ENCODE peak calls at places on chromosomes 7 and 10, in six cellular contexts. X is GM23248, W is K562, H is astrocyte, I is transverse colon, J is A549. V is an unnamed sample. For H3K4me1, the result is how much of the 10 kb centered on the place peaks cover.

GRCh38 chr7:107878636-107879035 is 12.3 kb upstream of the DLD start:
- DNase-seq in X (no peak), W (no peak), H (no peak), I (no peak), J (no peak), V (no peak)

GRCh38 chr10:28367865-28368541 is 65.1 kb upstream of the MPP7 start:
- DNase-seq in X (no peak), W (no peak), H (no peak), I (peak), J (no peak), V (no peak)

GRCh38 chr7:120110169-120110568 is 162.8 kb upstream of the KCND2 start:
- DNase-seq in X (no peak), W (no peak), H (no peak), I (no peak), J (no peak), V (no peak)

GRCh38 chr10:133261726-133262325 is 14.8 kb downstream of the ADAM8 start:
- DNase-seq in X (peak), W (peak), H (peak), I (peak), J (peak), V (peak)

GRCh38 chr7:105323366-105323765 is 65.4 kb downstream of the SRPK2 start:
- DNase-seq in X (no peak), W (no peak), H (no peak), I (no peak), J (no peak), V (no peak)

GRCh38 chr10:92695679-92696605 is 6.2 kb downstream of the HHEX start:
- DNase-seq in X (peak), W (peak), H (peak), I (no peak), J (peak), V (peak)

GRCh38 chr7:115888981-115889668 is 141.4 kb downstream of the TFEC start:
- DNase-seq in X (no peak), W (no peak), H (no peak), I (no peak), J (no peak), V (no peak)

GRCh38 chr7:154853063-154853726 is 149.7 kb downstream of the PAXIP1 start:
- DNase-seq in X (no peak), W (no peak), H (no peak), I (peak), J (no peak), V (no peak)

GRCh38 chr10:122391875-122392274 is 17.4 kb downstream of the PLEKHA1 start:
- DNase-seq in X (no peak), W (no peak), H (no peak), I (no peak), J (no peak), V (no peak)

GRCh38 chr7:149224352-149224751 is 15.1 kb upstream of the ZNF212 start:
- DNase-seq in X (no peak), W (no peak), H (no peak), I (no peak), J (no peak), V (no peak)

GRCh38 chr7:35792472-35793224 is 8.2 kb upstream of the SEPTIN7 start:
- DNase-seq in X (no peak), W (no peak), H (no peak), I (no peak), J (no peak), V (no peak)

GRCh38 chr10:75181073-75181472 is 29.5 kb upstream of the VDAC2 start:
- DNase-seq in X (peak), W (no peak), H (no peak), I (no peak), J (no peak), V (no peak)
- H3K4me1 ChIP-seq in X (under half), W (under half), H (under half), I (under half), J (under half), V (under half)

DNA sequence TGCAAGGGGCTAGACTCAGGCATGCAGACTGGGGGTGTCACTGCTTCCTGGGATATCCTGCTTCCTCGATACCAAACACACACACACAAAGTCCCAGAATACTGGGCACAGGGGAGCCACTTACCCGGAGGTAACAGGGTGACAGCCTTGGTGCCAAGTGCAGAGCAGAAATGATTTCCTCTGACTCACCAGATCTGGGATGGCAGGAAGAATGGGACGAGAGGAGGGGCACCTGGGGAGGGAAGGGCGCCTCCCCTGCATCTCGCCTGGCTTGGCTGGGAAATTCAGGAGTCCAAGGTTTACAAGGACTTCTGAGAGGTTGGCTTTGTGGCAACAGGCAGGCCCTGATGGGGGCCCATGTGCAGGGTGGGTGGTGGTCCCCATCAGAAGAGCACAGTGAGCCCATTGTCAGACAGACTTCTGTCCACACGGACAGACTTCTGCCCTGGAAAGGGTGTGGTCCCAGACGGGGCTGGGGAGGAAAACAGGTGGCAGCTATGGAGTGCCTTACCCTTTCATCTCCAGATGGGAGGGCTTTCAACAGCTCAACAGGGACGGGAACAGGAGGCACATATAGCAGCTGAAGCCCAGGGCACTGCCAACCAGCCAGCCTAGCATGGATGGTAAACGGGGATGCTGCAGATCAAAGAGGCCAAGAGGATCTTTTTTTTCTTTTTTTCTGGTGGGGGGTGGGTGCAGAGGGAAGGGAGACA is 9.7 kb upstream of the CCL24 start:
- DNase-seq in X (no peak), W (no peak), H (no peak), I (peak), J (no peak), V (no peak)
- H3K4me1 ChIP-seq in X (under half), W (under half), H (under half), I (under half), J (under half), V (under half)

DNA sequence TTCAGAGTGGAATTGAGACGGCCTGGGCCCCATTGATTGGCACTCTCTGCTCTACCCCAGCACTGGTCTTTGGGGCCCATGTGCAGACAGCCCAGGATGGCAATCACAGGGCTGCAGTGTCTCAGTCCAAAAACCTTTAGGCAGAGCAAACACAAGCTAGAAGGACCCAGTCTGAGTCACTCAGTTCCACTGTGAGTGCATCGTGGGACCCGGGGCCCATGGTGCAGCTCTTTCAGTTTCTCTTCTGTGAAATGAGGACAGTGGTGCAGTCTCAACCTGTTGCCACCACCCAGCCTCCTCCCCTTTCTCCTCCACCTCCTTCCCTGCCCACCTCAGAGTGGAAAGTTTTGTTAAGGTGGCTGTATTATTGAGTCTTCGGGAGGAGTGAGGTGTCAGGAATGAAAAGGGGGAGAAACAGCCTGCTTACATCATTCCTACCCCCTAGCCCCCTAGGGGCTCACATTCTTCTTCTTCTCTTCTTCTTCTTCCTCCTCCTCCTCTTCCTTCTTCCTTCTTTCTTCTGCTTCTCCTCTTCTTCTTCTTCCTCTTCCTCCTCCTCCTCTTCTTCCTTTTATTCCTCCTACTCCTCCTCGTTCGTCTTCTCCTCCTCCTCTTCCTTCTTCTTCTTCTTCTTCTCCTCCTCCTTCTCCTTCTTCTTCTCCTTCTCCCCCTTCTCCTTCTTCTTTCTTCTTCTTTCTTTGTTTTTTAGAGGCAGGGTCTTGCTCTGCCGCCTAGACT is 19.5 kb upstream of the CARD11 start:
- DNase-seq in X (no peak), W (no peak), H (no peak), I (peak), J (no peak), V (no peak)
- H3K4me1 ChIP-seq in X (under half), W (under half), H (under half), I (under half), J (under half), V (under half)

DNA sequence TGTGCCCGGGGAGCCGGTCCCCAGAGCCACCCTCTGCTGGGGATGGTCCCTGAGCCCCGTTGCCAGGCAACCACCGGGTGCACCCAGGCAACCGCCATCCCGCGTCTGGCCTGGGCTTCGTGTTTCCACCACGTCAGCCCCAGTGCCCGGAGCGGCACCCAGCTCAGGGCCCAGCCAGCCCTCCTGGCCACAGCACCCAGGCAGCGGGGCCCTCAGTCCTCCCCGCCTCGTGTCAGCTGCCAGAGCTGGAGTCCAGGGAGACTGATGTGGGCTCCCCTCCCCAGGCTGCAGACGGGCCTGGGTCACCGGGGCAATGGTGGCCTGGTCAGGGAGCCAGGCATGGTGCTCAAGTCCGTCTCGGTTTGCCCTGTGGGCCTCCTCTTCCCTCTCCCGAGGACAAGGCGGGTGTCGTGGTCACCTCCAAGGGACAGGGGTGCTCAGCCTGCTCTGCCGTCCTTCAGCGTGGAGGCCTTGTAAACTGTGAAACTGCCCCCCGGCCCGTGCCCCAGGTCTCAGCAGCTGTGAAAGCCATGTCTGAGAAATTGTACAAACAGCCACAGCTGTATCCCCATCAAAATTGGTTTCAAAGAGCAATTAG is 72.5 kb downstream of the MICALL2 start:
- DNase-seq in X (no peak), W (no peak), H (no peak), I (no peak), J (no peak), V (no peak)
- H3K4me1 ChIP-seq in X (under half), W (under half), H (under half), I (under half), J (under half), V (under half)

GRCh38 chr7:43646603-43647313 is 63.9 kb downstream of the STK17A start:
- DNase-seq in X (peak), W (no peak), H (peak), I (no peak), J (no peak), V (peak)

GRCh38 chr7:43645699-43646226 is 62.9 kb downstream of the STK17A start:
- DNase-seq in X (no peak), W (no peak), H (no peak), I (no peak), J (no peak), V (no peak)

GRCh38 chr7:43642897-43643630 is 60.2 kb downstream of the STK17A start:
- DNase-seq in X (no peak), W (no peak), H (no peak), I (no peak), J (no peak), V (no peak)

GRCh38 chr7:43640679-43641078 is 57.8 kb downstream of the STK17A start:
- DNase-seq in X (no peak), W (no peak), H (no peak), I (no peak), J (no peak), V (no peak)

GRCh38 chr7:43643842-43644241 is 60.9 kb downstream of the STK17A start:
- DNase-seq in X (no peak), W (no peak), H (no peak), I (no peak), J (no peak), V (no peak)
- H3K4me1 ChIP-seq in X (half or more), W (under half), H (half or more), I (under half), J (under half), V (under half)

GRCh38 chr10:116465541-116465940 is 37.9 kb downstream of the PNLIPRP3 start:
- DNase-seq in X (no peak), W (peak), H (no peak), I (no peak), J (no peak), V (no peak)

GRCh38 chr10:116460219-116460618 is 32.6 kb downstream of the PNLIPRP3 start:
- DNase-seq in X (no peak), W (no peak), H (no peak), I (no peak), J (no peak), V (no peak)

GRCh38 chr10:116466715-116467422 is 39.2 kb downstream of the PNLIPRP3 start:
- DNase-seq in X (no peak), W (no peak), H (no peak), I (no peak), J (no peak), V (no peak)

GRCh38 chr10:116461680-116462079 is 34.0 kb downstream of the PNLIPRP3 start:
- DNase-seq in X (no peak), W (no peak), H (no peak), I (no peak), J (no peak), V (no peak)

DNA sequence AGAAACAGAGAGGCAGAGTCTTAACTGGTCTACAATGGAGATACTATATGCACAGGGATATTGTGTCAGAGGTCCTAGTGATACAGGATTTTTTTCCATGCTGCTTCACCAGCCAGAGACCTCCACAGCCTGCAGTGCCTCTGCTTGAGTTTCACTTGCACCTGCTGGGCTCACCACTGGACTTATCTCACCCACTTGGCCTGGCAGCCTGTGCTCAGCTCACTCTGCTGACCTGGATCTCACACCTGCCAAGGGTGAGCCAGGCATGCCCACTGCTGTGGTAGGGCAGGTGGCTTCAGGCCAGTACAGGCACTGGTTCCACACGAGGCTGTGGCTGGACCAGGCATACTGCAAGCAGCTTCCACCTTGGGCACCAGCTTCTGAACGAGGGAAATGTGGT is 36.6 kb downstream of the PNLIPRP3 start:
- DNase-seq in X (no peak), W (no peak), H (no peak), I (no peak), J (no peak), V (no peak)
- H3K4me1 ChIP-seq in X (under half), W (under half), H (under half), I (under half), J (under half), V (under half)

DNA sequence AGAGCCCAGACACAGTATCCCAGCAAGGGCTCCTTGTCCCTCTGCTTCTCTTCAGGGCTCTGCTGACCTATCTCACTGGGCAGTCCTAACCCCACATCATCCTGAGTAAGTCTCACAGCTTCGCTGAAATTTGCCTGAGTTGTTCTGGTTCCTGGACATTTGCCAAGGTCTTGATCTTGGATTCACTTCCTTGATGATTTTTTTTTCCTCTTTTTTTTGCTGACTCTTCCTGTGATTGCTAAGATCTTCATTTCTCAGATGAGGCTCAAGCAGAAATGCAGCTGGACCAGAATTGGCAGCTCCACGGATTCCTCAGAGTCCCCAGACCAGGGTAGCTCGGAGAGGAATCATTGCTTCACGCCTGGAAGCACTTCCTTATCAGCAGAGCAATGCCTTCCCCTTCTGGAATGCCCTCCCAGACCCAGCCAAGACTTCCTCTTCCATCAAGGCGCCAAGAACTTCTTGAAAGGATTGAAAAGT is 8.6 kb upstream of the AFAP1L2 start:
- DNase-seq in X (peak), W (no peak), H (peak), I (no peak), J (peak), V (no peak)
- H3K4me1 ChIP-seq in X (under half), W (under half), H (under half), I (under half), J (under half), V (under half)